ENCODE peak calls at places on chromosome 16, in ten cellular contexts. A is lung, T is mucosa of descending colon, X is kidney epithelial cell, D is HFF-Myc, K is pancreas, F is neural crest cell, P is GM10248, U is GM06990, Y is glutamatergic neuron. H is an unnamed sample.

GRCh38 chr16:31268033-31268365 is 8.2 kb downstream of the ITGAM start:
- DNase-seq in A (no peak), T (no peak), X (no peak), D (no peak), K (no peak), F (no peak), P (no peak), U (no peak), Y (no peak), H (no peak)

GRCh38 chr16:67857547-67858233 is 10.2 kb upstream of the CENPT start:
- DNase-seq in A (peak), T (peak), X (peak), D (peak), K (peak), F (no peak), P (no peak), U (no peak), Y (no peak), H (peak)

GRCh38 chr16:72008424-72009216 is at the start of gene DHODH:
- DNase-seq in A (peak), T (peak), X (peak), D (peak), K (peak), F (peak), P (peak), U (peak), Y (peak), H (peak)

GRCh38 chr16:14600164-14600563 is 29.9 kb downstream of the PARN start:
- DNase-seq in A (no peak), T (no peak), X (no peak), D (no peak), K (no peak), F (no peak), P (peak), U (no peak), Y (no peak), H (peak)

GRCh38 chr16:50644730-50645129 is 36.4 kb downstream of the SNX20 start:
- DNase-seq in A (no peak), T (no peak), X (no peak), D (no peak), K (no peak), F (no peak), P (peak), U (no peak), Y (no peak), H (peak)

GRCh38 chr16:13270602-13271001 is 369.2 kb downstream of the SHISA9 start:
- DNase-seq in A (no peak), T (no peak), X (no peak), D (no peak), K (no peak), F (no peak), P (no peak), U (no peak), Y (no peak), H (no peak)

GRCh38 chr16:86171329-86171728 is 272.4 kb downstream of the IRF8 start:
- DNase-seq in A (no peak), T (no peak), X (no peak), D (no peak), K (no peak), F (no peak), P (no peak), U (no peak), Y (no peak), H (peak)

GRCh38 chr16:16096161-16096857 is 127.0 kb downstream of the ABCC6 start:
- DNase-seq in A (peak), T (no peak), X (no peak), D (no peak), K (no peak), F (no peak), P (no peak), U (no peak), Y (no peak), H (no peak)

GRCh38 chr16:26672206-26672605 is 394.5 kb upstream of the C16orf82 start:
- DNase-seq in A (no peak), T (no peak), X (no peak), D (no peak), K (no peak), F (no peak), P (no peak), U (no peak), Y (no peak), H (no peak)

GRCh38 chr16:53209489-53209888 is 154.7 kb downstream of the CHD9 start:
- DNase-seq in A (no peak), T (no peak), X (no peak), D (no peak), K (no peak), F (no peak), P (no peak), U (no peak), Y (no peak), H (no peak)

GRCh38 chr16:83715217-83715920 is 92.4 kb upstream of the HSBP1 start:
- DNase-seq in A (peak), T (no peak), X (no peak), D (no peak), K (no peak), F (no peak), P (no peak), U (no peak), Y (peak), H (no peak)

GRCh38 chr16:87607223-87607622 is 4.9 kb downstream of the JPH3 start:
- DNase-seq in A (no peak), T (peak), X (no peak), D (no peak), K (no peak), F (no peak), P (no peak), U (no peak), Y (no peak), H (no peak)

GRCh38 chr16:56269824-56270684 is 78.8 kb downstream of the GNAO1 start:
- DNase-seq in A (no peak), T (no peak), X (no peak), D (no peak), K (no peak), F (no peak), P (no peak), U (no peak), Y (no peak), H (peak)
- TF ChIP-seq CTCF in A (no peak), T (no peak), X (peak), D (peak), K (no peak), F (no peak), P (no peak), U (no peak), Y (no peak), H (peak)

DNA sequence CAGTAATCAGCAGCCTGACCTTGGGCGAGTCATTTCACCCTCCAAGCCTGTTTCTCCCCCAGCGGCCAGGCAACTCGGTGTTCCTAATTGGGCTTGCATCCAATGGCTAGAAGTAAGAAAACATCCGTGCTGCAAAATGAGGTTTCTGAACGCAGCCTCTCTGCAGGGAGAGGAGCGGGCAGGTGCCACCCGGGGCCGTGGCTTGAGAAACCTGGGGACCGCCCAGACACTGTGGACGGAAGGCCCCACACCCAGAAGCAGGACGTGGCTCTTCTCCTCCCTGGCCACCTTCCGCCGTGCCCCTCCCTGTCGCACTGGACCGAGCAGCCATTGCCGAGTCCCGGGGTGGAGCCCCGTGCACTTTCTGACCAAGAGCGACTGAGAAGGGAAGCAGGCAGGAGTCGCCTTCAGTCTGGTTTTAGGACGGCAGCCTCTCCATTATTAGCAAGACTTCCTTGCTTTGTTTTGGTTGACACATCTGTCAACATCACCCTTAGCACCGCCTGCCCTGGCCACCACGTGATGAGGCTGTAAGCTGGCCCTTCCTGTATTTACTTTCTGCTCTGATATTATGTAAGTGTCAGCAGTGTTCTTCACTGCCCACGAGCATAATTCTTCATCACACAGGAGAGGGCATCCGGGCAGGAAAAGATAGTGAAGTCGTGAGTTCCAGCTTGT is 785 bp downstream of the HERPUD1 start:
- DNase-seq in A (peak), T (peak), X (no peak), D (no peak), K (peak), F (peak), P (peak), U (peak), Y (peak), H (peak)
- TF ChIP-seq CTCF in A (no peak), T (no peak), X (no peak), D (no peak), K (no peak), F (no peak), P (no peak), U (no peak), Y (no peak), H (no peak)

DNA sequence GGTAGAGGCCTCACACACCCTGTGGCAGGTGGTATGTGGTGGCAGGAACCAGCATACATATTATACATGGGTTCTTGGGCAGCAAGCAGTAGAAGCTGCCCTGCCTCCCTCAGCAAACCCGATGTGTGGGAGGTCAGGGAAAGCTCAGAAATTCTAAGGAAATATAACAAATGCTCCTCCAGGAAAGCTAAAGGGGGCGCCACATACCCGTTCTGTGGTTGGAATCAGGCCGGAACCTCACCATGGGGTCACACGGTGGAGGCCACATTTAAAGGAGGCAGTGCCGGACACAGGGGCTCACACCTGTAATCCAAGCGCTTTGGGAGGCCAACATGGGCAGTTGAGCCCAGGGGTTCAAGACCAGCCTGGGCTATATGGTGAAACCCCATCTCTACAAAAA is 12.4 kb upstream of the KATNB1 start:
- DNase-seq in A (no peak), T (no peak), X (no peak), D (no peak), K (no peak), F (peak), P (no peak), U (no peak), Y (peak), H (no peak)
- TF ChIP-seq CTCF in A (no peak), T (no peak), X (peak), D (no peak), K (no peak), F (peak), P (no peak), U (peak), Y (peak), H (no peak)

GRCh38 chr16:56241596-56241995 is 50.3 kb downstream of the GNAO1 start:
- DNase-seq in A (no peak), T (no peak), X (no peak), D (no peak), K (no peak), F (no peak), P (no peak), U (no peak), Y (no peak), H (peak)

GRCh38 chr16:56234737-56235136 is 43.4 kb downstream of the GNAO1 start:
- DNase-seq in A (no peak), T (no peak), X (no peak), D (no peak), K (no peak), F (no peak), P (no peak), U (no peak), Y (no peak), H (no peak)

GRCh38 chr16:56233795-56234566 is 42.7 kb downstream of the GNAO1 start:
- DNase-seq in A (no peak), T (no peak), X (no peak), D (no peak), K (no peak), F (no peak), P (no peak), U (no peak), Y (no peak), H (no peak)

GRCh38 chr16:56237451-56237930 is 46.2 kb downstream of the GNAO1 start:
- DNase-seq in A (no peak), T (no peak), X (no peak), D (no peak), K (no peak), F (no peak), P (no peak), U (no peak), Y (no peak), H (peak)

DNA sequence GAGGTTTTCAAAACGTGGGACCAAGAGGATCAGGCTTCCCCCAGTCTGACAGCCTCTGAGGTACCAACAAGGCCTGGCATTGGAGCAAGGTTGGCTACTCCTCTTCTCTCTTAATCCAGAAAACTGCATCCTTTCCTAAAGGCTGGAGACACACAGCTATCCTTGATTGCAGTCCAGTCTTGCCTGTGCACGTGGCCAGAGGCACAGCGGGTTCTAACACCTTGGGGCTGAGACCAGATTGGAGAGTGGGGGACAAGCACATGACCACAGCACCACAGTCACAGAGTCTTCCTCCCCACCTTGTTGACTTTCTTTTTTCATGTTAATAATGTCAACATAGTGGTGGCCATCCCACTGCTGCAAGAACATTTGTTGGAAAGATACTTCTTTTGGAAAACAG is 46.9 kb downstream of the GNAO1 start:
- DNase-seq in A (no peak), T (no peak), X (no peak), D (no peak), K (no peak), F (no peak), P (no peak), U (no peak), Y (no peak), H (no peak)
- TF ChIP-seq CTCF in A (no peak), T (no peak), X (no peak), D (no peak), K (no peak), F (no peak), P (no peak), U (no peak), Y (no peak), H (no peak)

GRCh38 chr16:22979038-22979437 is 165.1 kb downstream of the HS3ST2 start:
- DNase-seq in A (no peak), T (no peak), X (no peak), D (no peak), K (no peak), F (no peak), P (no peak), U (no peak), Y (no peak), H (no peak)

GRCh38 chr16:22989598-22989997 is 159.7 kb downstream of the USP31 start:
- DNase-seq in A (no peak), T (no peak), X (no peak), D (no peak), K (no peak), F (no peak), P (no peak), U (no peak), Y (no peak), H (no peak)

GRCh38 chr16:22983614-22984013 is 165.6 kb downstream of the USP31 start:
- DNase-seq in A (no peak), T (no peak), X (no peak), D (no peak), K (no peak), F (no peak), P (no peak), U (no peak), Y (no peak), H (no peak)
- TF ChIP-seq CTCF in A (no peak), T (no peak), X (no peak), D (no peak), K (no peak), F (no peak), P (no peak), U (no peak), Y (no peak), H (no peak)